ENCODE peak calls at places on chromosome 11, in nine cellular contexts. O is hepatocyte, Q is PC-3, A is GM23338, R is HCT116, T is MM.1S, H is SK-N-SH, Y is GM23248, K is neural progenitor cell. G is an unnamed sample.
A peak's percentile ranks its signal among the peaks of the same experiment; 100 is the strongest.

GRCh38 chr11:46658259-46658658 is 40.9 kb downstream of the ATG13 start:
- DNase-seq in O (no peak), Q (no peak), A (no peak), R (no peak), T (no peak), H (no peak), Y (peak; percentile 86), K (no peak), G (no peak)

GRCh38 chr11:118648291-118648690 is 31.2 kb downstream of the TREH start:
- DNase-seq in O (no peak), Q (no peak), A (no peak), R (no peak), T (no peak), H (no peak), Y (no peak), K (no peak), G (no peak)

GRCh38 chr11:7592706-7593105 is 78.9 kb downstream of the PPFIBP2 start:
- DNase-seq in O (no peak), Q (peak; percentile 25), A (no peak), R (no peak), T (peak; percentile 33), H (no peak), Y (peak; percentile 88), K (no peak), G (no peak)

GRCh38 chr11:82889133-82890001 is 10.9 kb downstream of the PRCP start:
- DNase-seq in O (no peak), Q (peak; percentile 46), A (no peak), R (no peak), T (no peak), H (no peak), Y (no peak), K (no peak), G (peak; percentile 37)

GRCh38 chr11:58675344-58676155 is 53.1 kb downstream of the CNTF start:
- DNase-seq in O (peak; percentile 83), Q (peak; percentile 85), A (peak; percentile 81), R (peak; percentile 51), T (peak; percentile 68), H (peak; percentile 65), Y (peak; percentile 78), K (peak; percentile 76), G (peak; percentile 66)

GRCh38 chr11:67486481-67487195 is 3.8 kb downstream of the AIP start:
- DNase-seq in O (no peak), Q (no peak), A (no peak), R (no peak), T (no peak), H (no peak), Y (no peak), K (no peak), G (no peak)

GRCh38 chr11:119115484-119116234 is 5.7 kb upstream of the HINFP start:
- DNase-seq in O (no peak), Q (no peak), A (peak; percentile 71), R (no peak), T (no peak), H (no peak), Y (no peak), K (no peak), G (no peak)

GRCh38 chr11:12330491-12331231 is 46.7 kb upstream of the PARVA start:
- DNase-seq in O (no peak), Q (no peak), A (peak; percentile 42), R (no peak), T (no peak), H (no peak), Y (peak; percentile 30), K (peak; percentile 62), G (no peak)

GRCh38 chr11:44261800-44262591 is 47.9 kb downstream of the ALX4 start:
- DNase-seq in O (no peak), Q (no peak), A (no peak), R (no peak), T (no peak), H (no peak), Y (no peak), K (no peak), G (no peak)

GRCh38 chr11:43576834-43577521 is 103.6 kb upstream of the HSD17B12 start:
- DNase-seq in O (peak; percentile 73), Q (peak; percentile 48), A (peak; percentile 97), R (peak; percentile 12), T (peak; percentile 30), H (peak; percentile 71), Y (peak; percentile 80), K (peak; percentile 93), G (no peak)

GRCh38 chr11:13118194-13118593 is 109.1 kb downstream of the RASSF10 start:
- DNase-seq in O (no peak), Q (peak; percentile 93), A (no peak), R (peak; percentile 78), T (no peak), H (no peak), Y (peak; percentile 94), K (no peak), G (no peak)

GRCh38 chr11:107581147-107581546 is 9.8 kb upstream of the ELMOD1 start:
- DNase-seq in O (no peak), Q (no peak), A (peak; percentile 69), R (no peak), T (no peak), H (no peak), Y (no peak), K (no peak), G (no peak)

GRCh38 chr11:35968386-35969088 is 24.7 kb downstream of the LDLRAD3 start:
- DNase-seq in O (peak; percentile 8), Q (no peak), A (no peak), R (no peak), T (no peak), H (no peak), Y (no peak), K (no peak), G (no peak)

GRCh38 chr11:47587733-47588326 is 1.4 kb downstream of the FAM180B start:
- DNase-seq in O (no peak), Q (no peak), A (no peak), R (no peak), T (no peak), H (no peak), Y (peak; percentile 47), K (no peak), G (no peak)

GRCh38 chr11:18100926-18101656 is 4.8 kb downstream of the SAAL1 start:
- DNase-seq in O (no peak), Q (no peak), A (no peak), R (no peak), T (no peak), H (no peak), Y (no peak), K (no peak), G (peak; percentile 9)

GRCh38 chr11:119065369-119065768 is 2.2 kb upstream of the VPS11 start:
- DNase-seq in O (no peak), Q (peak; percentile 66), A (peak; percentile 71), R (no peak), T (peak; percentile 53), H (peak; percentile 52), Y (peak; percentile 65), K (peak; percentile 43), G (peak; percentile 61)

GRCh38 chr11:2549080-2549479 is 104.3 kb downstream of the KCNQ1 start:
- DNase-seq in O (no peak), Q (no peak), A (no peak), R (no peak), T (no peak), H (no peak), Y (no peak), K (no peak), G (no peak)

GRCh38 chr11:94314064-94314463 is 9.7 kb downstream of the IZUMO1R start:
- DNase-seq in O (no peak), Q (peak; percentile 14), A (no peak), R (no peak), T (no peak), H (no peak), Y (no peak), K (no peak), G (no peak)

GRCh38 chr11:130449246-130449990 is 973 bp downstream of the ADAMTS15 start:
- DNase-seq in O (no peak), Q (no peak), A (peak; percentile 64), R (no peak), T (no peak), H (peak; percentile 52), Y (peak; percentile 30), K (peak; percentile 62), G (no peak)
- TF ChIP-seq EZH2phosphoT487 in O (no peak), Q (no peak), A (no peak), R (no peak), T (no peak), H (no peak), Y (no peak), K (peak; percentile 89), G (no peak)

DNA sequence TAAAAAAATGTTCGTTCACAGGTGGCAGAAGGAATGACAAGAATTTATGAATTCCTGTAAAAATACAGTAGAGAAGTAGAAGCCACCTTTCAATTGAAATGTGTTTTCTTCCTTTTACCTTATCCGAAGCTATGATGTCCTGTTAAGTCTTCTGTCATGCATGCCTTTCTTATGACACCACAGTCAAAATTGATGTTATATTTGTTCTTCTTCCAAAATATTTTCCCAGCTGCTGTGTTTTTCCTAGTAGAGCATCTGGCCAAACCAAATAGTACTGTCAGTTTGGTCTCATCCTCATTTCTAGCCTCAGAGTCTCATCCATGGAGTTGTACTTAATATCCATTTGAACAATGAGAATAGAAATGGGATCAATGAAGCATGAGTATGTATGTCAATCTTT is 206.1 kb downstream of the PGR start:
- DNase-seq in O (no peak), Q (peak; percentile 63), A (no peak), R (no peak), T (no peak), H (no peak), Y (peak; percentile 31), K (no peak), G (no peak)
- TF ChIP-seq EZH2phosphoT487 in O (no peak), Q (no peak), A (no peak), R (no peak), T (no peak), H (no peak), Y (no peak), K (no peak), G (no peak)

DNA sequence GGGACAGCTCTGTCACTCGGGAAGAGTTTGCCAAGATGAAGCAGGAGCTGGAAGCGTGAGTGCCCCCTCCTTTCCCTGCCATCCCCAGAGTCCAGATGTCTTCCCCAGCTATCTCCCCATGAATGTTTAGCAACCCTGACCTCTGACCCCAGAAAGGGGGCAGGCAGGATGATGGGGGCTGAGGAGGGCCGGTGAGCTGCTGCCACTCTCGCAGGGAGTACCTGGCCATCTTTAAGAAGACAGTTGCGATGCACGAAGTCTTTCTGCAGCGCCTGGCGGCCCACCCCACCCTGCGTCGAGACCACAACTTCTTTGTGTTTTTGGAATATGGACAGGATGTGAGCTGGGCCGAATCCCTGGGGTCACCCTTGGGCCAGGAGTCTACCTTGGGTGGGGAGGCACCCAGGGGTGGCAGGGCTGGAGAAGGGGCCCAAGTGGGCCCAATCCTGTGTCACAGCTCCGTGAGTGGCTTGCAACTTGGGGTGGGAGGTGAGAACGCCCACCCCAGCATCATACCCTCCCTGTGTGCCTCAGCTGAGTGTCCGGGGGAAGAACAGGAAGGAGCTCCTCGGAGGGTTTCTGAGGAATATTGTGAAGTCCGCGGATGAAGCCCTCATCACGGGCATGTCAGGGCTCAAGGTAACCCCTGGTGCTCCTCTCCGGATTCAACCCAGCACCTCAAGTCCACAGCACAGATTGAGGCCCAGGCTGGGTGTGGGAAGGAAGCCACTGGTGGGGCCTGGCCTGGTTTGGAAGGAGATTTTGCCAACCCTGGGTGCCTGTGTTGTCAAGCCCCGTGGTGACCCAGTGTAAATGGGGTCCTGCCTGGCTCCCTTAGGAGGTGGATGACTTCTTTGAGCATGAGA is 7.5 kb downstream of the CFL1 start:
- DNase-seq in O (peak; percentile 7), Q (no peak), A (no peak), R (no peak), T (no peak), H (peak; percentile 35), Y (no peak), K (no peak), G (no peak)
- TF ChIP-seq EZH2phosphoT487 in O (no peak), Q (no peak), A (no peak), R (no peak), T (no peak), H (no peak), Y (no peak), K (no peak), G (no peak)

GRCh38 chr11:73401924-73402833 is 26.0 kb downstream of the RELT start:
- DNase-seq in O (no peak), Q (no peak), A (no peak), R (no peak), T (no peak), H (no peak), Y (peak; percentile 38), K (peak; percentile 24), G (no peak)
- TF ChIP-seq EZH2phosphoT487 in O (no peak), Q (no peak), A (no peak), R (no peak), T (no peak), H (no peak), Y (no peak), K (no peak), G (no peak)

G was measured in OCI-LY7.